ENCODE peak calls at places on chromosomes 1 and 21, in four cellular contexts. S is neural progenitor cell, A is K562, C is H1. V is an unnamed sample.

GRCh38 chr1:161198877-161199431 is at the start of gene ADAMTS4:
- DNase-seq in A (no peak), S (peak), C (peak), V (no peak)

GRCh38 chr1:147907786-147908509 is 5.4 kb downstream of the GJA8 start:
- DNase-seq in C (no peak), A (no peak), S (no peak), V (no peak)

GRCh38 chr1:19398309-19398760 is 86.2 kb downstream of the SLC66A1 start:
- DNase-seq in A (no peak), S (no peak), C (no peak), V (no peak)

GRCh38 chr1:193726722-193727121 is 540.3 kb upstream of the B3GALT2 start:
- DNase-seq in C (no peak), A (no peak), S (no peak), V (no peak)

GRCh38 chr1:183622884-183623785 is 12.4 kb downstream of the ARPC5 start:
- DNase-seq in S (peak), C (peak), A (peak), V (no peak)

GRCh38 chr1:47616906-47617305 is 179.1 kb downstream of the FOXD2 start:
- DNase-seq in S (no peak), C (no peak), A (no peak), V (no peak)

GRCh38 chr1:160459687-160460086 is 59.3 kb downstream of the VANGL2 start:
- DNase-seq in A (no peak), S (no peak), C (no peak), V (no peak)

GRCh38 chr1:228647523-228648444 is 87.5 kb upstream of the RHOU start:
- DNase-seq in A (no peak), S (peak), C (peak), V (peak)

DNA sequence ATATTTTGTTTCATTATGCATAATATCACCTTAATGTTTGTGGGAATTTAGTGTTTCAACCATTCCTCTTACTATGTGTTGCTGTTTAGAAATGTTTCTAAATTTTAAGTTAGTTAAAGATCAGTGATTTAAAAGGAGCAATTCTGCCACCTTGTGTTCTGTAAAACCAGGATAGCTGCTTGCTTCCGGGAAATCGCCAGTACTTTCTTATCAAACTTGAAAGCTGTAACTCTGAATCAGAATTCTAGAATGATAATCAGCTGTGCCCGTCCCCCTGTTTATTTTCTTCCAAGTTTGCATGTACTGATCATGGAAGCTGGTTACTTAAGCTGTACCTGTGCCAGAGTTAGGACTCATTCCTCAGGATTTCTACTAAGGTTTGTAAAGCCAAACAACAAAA is 656.4 kb downstream of the LTN1 start:
- DNase-seq in A (no peak), C (no peak), S (peak), V (no peak)
- TF ChIP-seq CTCF in A (no peak), C (no peak), S (peak), V (peak)

DNA sequence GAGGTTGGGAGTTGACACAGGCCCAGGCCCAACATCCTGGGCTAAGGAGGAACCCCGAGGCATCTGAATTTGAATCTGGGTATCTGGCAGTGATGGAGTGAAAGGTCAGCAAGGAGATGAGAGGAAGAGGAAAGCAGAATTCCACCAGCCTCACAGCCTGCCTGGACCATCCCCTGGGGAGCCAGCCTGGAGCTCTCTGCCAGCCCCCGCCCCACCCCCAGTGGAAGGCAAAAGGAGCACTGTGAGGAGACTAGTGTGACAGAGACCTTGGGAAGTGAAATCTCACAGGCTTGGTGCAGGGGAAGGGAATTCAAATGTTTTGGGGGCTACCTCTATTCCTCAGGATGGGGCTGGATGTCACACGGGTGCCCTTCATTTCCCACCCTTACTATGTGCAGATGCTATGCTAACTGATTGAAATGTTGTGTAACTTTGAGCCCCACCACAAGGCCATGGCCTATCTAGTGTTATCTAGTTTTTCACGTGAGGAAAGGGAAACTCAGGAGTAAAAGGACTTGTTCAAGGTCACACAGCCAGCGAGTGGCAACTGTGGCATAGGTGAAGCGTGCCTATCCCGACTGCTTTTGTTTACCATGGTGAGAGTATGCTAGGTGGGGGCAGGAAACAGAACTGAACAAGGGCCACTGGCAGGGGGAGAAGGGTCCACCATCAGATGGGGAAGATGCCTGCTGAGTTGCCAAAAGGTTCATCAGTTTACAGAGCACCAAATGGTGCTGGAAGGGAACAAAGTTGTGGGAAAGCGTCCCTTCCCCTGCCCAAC is 29.8 kb downstream of the AHDC1 start:
- DNase-seq in A (no peak), C (no peak), S (no peak), V (no peak)
- H2AFZ ChIP-seq in A (no peak), C (no peak), S (no peak), V (no peak)

DNA sequence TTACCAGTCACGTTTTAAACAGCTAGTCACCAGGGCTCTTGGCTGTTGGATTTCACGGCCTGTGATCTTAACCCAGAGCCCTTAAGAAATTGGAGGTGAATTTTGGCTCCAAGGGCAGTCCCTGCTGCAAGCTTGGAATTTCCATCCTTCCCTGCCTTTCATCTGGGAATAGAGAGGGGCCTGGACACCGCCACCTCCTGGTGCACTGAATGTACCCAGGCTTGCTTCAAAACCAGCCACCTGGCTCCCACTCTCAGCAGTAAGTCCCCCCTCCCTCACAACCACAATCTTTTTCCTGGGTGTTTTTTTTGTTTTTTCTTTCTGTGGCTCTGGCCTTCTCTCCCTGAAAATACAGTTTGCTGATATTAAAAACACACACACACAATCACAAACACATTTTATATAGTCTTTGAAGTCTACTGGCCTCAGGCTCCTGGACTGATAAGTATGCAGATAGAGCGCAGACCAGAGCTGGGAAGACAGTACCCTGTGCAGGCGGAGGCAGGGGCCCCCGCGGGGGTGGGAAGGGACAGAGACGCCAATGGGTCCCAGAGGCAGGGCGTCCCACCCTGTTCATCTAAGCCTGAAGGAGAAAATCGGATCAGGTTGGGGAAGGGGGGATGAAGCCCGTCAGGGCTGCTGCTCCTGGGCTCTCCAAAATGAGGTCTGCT is 65.8 kb upstream of the IGSF21 start:
- DNase-seq in S (peak), A (no peak), C (peak), V (no peak)
- TF ChIP-seq CTCF in S (peak), A (no peak), C (peak), V (no peak)

GRCh38 chr1:231751624-231751897 is 125.0 kb downstream of the DISC1 start:
- DNase-seq in S (no peak), C (no peak), A (no peak), V (no peak)

GRCh38 chr1:231748744-231749143 is 122.2 kb downstream of the DISC1 start:
- DNase-seq in S (no peak), C (no peak), A (no peak), V (no peak)

GRCh38 chr1:231753313-231753712 is 126.7 kb downstream of the DISC1 start:
- DNase-seq in A (no peak), C (no peak), S (no peak), V (no peak)

GRCh38 chr1:231750818-231751623 is 124.4 kb downstream of the DISC1 start:
- DNase-seq in S (no peak), A (no peak), C (no peak), V (no peak)

DNA sequence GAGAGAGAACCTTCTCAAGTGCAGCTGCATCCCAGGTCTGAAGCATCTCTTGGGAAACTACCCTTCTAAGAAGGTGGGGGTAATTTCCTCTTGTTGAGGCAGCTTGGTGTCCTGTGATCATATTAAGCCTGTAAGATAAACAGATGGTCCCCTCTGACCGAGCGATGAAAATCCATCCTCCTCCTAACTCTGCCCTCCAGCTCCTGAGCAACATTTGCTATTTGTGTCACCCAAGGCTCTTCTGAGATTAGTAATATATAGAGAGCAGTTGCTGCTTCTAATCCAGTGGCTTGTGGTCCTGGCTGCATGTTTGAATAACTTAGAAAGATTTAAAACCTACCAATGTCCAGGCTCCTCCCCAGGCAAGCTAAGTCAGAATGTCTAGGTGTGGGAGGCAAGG is 123.7 kb downstream of the DISC1 start:
- DNase-seq in C (no peak), S (no peak), A (no peak), V (no peak)
- H2AFZ ChIP-seq in C (no peak), S (no peak), A (no peak), V (no peak)

GRCh38 chr1:206014591-206014990 is 9.1 kb downstream of the CTSE start:
- DNase-seq in S (no peak), C (no peak), A (no peak), V (no peak)
- TF ChIP-seq CTCF in S (no peak), C (no peak), A (no peak), V (no peak)

DNA sequence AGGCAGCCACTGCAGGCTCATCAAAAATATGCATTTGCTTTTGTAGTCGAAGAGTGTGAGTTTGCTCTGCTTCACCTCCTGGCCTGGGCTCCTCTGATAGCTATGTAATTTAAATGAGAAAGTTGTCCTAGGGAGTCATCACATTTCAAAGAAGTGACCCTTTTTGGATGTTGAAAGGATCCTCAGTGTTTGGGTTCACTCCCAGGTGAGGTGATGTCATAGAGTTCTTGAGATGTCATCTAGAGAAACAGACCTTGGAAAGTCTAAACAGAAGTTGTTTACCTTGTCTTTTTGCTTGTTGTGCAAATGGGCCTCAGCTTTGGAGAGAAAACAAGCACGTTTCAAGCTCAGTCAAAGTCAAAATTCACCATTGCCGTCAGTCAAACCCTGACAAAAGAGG is 92.0 kb upstream of the BARHL2 start:
- DNase-seq in S (no peak), C (no peak), A (no peak), V (no peak)
- H2AFZ ChIP-seq in S (no peak), C (no peak), A (no peak), V (no peak)

DNA sequence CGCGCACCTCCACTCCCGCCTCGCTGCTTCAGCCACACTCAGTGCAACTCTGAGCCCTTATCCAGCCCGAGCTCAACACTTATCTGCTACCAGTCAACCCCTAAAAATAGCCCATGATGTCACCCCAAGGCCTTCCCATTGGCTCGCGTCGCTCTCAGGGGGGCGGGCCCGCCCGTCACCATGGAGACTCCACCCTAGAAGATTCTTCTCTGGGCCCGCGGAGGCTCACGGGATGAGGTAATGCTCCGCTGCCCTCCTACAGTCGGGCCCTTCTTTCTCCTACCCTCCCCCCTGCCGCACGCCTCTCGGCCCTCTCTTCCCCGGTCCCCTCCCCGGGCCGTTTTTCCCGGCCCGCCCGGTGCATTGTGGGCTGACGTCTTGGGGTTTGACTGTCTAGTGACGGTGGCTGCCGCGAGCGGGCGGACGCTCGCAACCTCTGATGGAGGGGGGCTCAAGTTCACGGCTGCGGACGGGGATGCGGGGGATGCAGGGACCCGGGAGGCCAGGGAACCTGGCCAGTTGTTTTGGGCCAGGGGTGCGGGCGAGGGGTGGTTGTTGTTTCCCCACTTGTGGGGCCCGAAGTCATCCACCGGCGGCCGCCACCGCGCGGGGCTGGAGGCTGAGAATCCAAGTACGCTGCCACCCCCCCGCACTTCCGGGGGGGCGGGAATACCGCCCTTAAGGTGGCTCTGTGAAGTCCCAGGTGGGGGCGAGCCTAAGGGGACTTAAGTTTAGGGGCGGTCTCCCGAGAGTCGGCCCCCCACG is at the start of gene JUN:
- DNase-seq in S (peak), C (peak), A (peak), V (peak)
- TF ChIP-seq CTCF in S (no peak), C (no peak), A (no peak), V (peak)

GRCh38 chr21:23886828-23887708 is 1720.2 kb downstream of the MRPL39 start:
- DNase-seq in S (no peak), A (peak), C (no peak), V (no peak)
- H2AFZ ChIP-seq in S (no peak), A (peak), C (no peak), V (no peak)

DNA sequence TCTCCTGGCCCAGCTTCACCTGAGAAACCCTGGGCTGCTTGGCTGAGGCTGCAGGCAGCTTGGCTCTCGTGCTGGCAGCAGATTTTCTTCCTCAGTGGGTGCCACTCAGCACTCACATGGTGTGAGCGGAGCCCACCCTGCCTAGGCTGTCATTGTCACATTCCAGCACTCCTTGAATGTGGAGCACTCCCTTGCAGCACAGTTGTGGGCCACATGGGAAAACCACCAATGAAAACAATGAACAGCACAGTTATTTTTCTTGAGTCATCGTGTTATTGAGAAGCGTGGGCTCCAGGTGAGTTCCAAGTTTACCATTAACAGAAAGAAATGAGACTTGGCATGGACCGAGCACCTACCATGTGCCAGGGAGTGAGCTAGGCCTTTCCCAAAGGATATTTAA is 27.2 kb upstream of the TRIM67 start:
- DNase-seq in S (no peak), A (no peak), C (no peak), V (no peak)
- TF ChIP-seq CTCF in S (no peak), A (no peak), C (no peak), V (no peak)

DNA sequence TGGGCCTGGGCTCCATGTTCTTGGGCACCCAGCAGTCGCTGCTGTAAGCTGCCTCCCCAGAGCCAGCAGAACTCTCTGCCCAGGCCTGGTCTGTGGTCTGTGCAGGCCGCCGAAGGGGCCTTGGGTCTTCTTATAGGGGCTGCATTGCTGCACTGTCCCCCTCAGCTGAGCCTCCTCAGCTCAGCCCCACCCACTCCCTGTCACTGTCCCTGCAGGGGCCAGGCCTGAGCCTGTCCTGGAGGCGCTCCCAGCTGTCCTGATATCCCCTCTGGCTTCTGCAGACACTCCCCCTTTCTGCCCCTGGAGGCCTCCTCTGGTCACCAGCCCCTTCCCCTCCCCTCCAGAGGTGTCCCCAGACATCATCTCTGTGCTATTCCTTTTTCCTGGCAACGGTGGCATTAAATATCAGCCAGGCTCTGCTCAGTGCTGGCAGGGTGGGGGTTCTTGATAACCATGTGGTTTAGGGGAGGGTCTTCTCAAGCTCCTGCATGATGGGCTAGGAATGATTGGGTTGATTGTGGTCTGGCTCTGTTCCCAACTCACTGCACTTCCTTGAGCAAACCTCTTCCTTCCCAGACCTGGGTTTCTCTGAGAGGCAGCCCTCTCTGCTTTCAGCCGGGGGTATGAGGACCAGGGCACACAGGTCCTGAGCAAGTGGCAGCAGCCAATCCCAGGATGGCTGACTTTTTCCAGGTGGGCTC is 3.6 kb upstream of the FOXO6 start:
- DNase-seq in A (no peak), S (peak), C (peak), V (no peak)
- H2AFZ ChIP-seq in A (no peak), S (peak), C (peak), V (peak)